ENCODE peak calls at places on chromosomes 16 and 17, in nine cellular contexts. X is prostate gland, R is GM23338, V is stomach, L is heart right ventricle, I is esophagus muscularis mucosa, Y is psoas muscle, T is OCI-LY7, K is PC-9. P is an unnamed sample.

GRCh38 chr17:376936-377863 is 24.6 kb upstream of the RPH3AL start:
- DNase-seq in X (no peak), R (peak; percentile 52), V (no peak), L (no peak), I (no peak), Y (peak; percentile 72), T (no peak), K (no peak), P (peak; percentile 73)

GRCh38 chr17:40179923-40180659 is 2.8 kb downstream of the RAPGEFL1 start:
- DNase-seq in X (no peak), R (no peak), V (no peak), L (no peak), I (no peak), Y (no peak), T (no peak), K (no peak), P (no peak)

GRCh38 chr17:78735832-78736525 is 46.1 kb downstream of the CYTH1 start:
- DNase-seq in X (peak; percentile 64), R (no peak), V (no peak), L (no peak), I (no peak), Y (no peak), T (peak; percentile 73), K (peak; percentile 39), P (no peak)

GRCh38 chr17:77147357-77147801 is 6.6 kb downstream of the SEC14L1 start:
- DNase-seq in X (no peak), R (no peak), V (no peak), L (no peak), I (no peak), Y (no peak), T (peak; percentile 71), K (no peak), P (no peak)

GRCh38 chr16:85462405-85463227 is 150.5 kb upstream of the GSE1 start:
- DNase-seq in X (no peak), R (peak; percentile 53), V (peak; percentile 51), L (peak; percentile 55), I (no peak), Y (no peak), T (peak; percentile 22), K (no peak), P (peak; percentile 87)

GRCh38 chr17:40433551-40434384 is 9.5 kb upstream of the IGFBP4 start:
- DNase-seq in X (no peak), R (peak; percentile 89), V (no peak), L (no peak), I (no peak), Y (no peak), T (peak; percentile 34), K (no peak), P (no peak)

GRCh38 chr17:4711671-4712111 is 1.3 kb downstream of the ARRB2 start:
- DNase-seq in X (no peak), R (no peak), V (no peak), L (peak; percentile 45), I (no peak), Y (peak; percentile 33), T (peak; percentile 35), K (no peak), P (no peak)

GRCh38 chr17:15171433-15172047 is 93.6 kb downstream of the PMP22 start:
- DNase-seq in X (peak; percentile 33), R (peak; percentile 88), V (peak; percentile 57), L (peak; percentile 59), I (peak; percentile 89), Y (peak; percentile 59), T (peak; percentile 56), K (peak; percentile 42), P (peak; percentile 52)

GRCh38 chr17:80990921-80991644 is 558 bp upstream of the CHMP6 start:
- DNase-seq in X (no peak), R (no peak), V (no peak), L (no peak), I (no peak), Y (no peak), T (no peak), K (no peak), P (no peak)

GRCh38 chr16:252366-253337 is 18.0 kb downstream of the FAM234A start:
- DNase-seq in X (no peak), R (no peak), V (no peak), L (no peak), I (no peak), Y (no peak), T (no peak), K (no peak), P (peak; percentile 55)

GRCh38 chr16:66275795-66276428 is 90.6 kb upstream of the CDH5 start:
- DNase-seq in X (no peak), R (peak; percentile 89), V (peak; percentile 45), L (no peak), I (no peak), Y (no peak), T (peak; percentile 23), K (peak; percentile 25), P (no peak)

GRCh38 chr16:17370233-17371013 is 100.3 kb downstream of the XYLT1 start:
- DNase-seq in X (no peak), R (no peak), V (no peak), L (no peak), I (no peak), Y (no peak), T (peak; percentile 19), K (no peak), P (peak; percentile 54)

GRCh38 chr17:13786000-13786598 is 184.4 kb upstream of the HS3ST3A1 start:
- DNase-seq in X (no peak), R (no peak), V (no peak), L (no peak), I (no peak), Y (no peak), T (no peak), K (no peak), P (no peak)

GRCh38 chr16:56985962-56986360 is 3.4 kb upstream of the NLRC5 start:
- DNase-seq in X (no peak), R (no peak), V (no peak), L (no peak), I (no peak), Y (no peak), T (no peak), K (no peak), P (no peak)

GRCh38 chr16:83932955-83933673 is 19.9 kb upstream of the OSGIN1 start:
- DNase-seq in X (no peak), R (no peak), V (no peak), L (no peak), I (no peak), Y (no peak), T (no peak), K (no peak), P (no peak)

GRCh38 chr17:43171761-43172487 is 910 bp downstream of the NBR1 start:
- DNase-seq in X (peak; percentile 48), R (peak; percentile 34), V (no peak), L (peak; percentile 67), I (no peak), Y (no peak), T (peak; percentile 33), K (peak; percentile 48), P (peak; percentile 33)

GRCh38 chr16:76577003-76577402 is 299.8 kb downstream of the CNTNAP4 start:
- DNase-seq in X (no peak), R (no peak), V (no peak), L (no peak), I (no peak), Y (no peak), T (no peak), K (no peak), P (no peak)

GRCh38 chr17:18277076-18277475 is 16.6 kb downstream of the MIEF2 start:
- DNase-seq in X (no peak), R (no peak), V (no peak), L (no peak), I (no peak), Y (no peak), T (no peak), K (no peak), P (no peak)

GRCh38 chr16:17345043-17345442 is 125.7 kb downstream of the XYLT1 start:
- DNase-seq in X (peak; percentile 78), R (no peak), V (no peak), L (peak; percentile 42), I (peak; percentile 96), Y (peak; percentile 66), T (no peak), K (no peak), P (peak; percentile 64)

GRCh38 chr17:81282876-81283275 is 12.2 kb downstream of the SLC38A10 start:
- DNase-seq in X (no peak), R (no peak), V (no peak), L (no peak), I (no peak), Y (no peak), T (no peak), K (no peak), P (no peak)

GRCh38 chr17:82396601-82397435 is 21.3 kb upstream of the HEXD start:
- DNase-seq in X (no peak), R (no peak), V (no peak), L (no peak), I (no peak), Y (peak; percentile 45), T (no peak), K (no peak), P (peak; percentile 58)

GRCh38 chr17:70906808-70907207 is 737.5 kb downstream of the KCNJ2 start:
- DNase-seq in X (no peak), R (peak; percentile 12), V (no peak), L (no peak), I (no peak), Y (no peak), T (no peak), K (no peak), P (no peak)

GRCh38 chr16:51573191-51573590 is 422.1 kb upstream of the SALL1 start:
- DNase-seq in X (no peak), R (no peak), V (no peak), L (no peak), I (no peak), Y (no peak), T (no peak), K (no peak), P (no peak)
- H3K4me1 ChIP-seq in X (no peaks in the 10 kb centered on the region), R (peaks cover 16% of the 10 kb centered on the region), V (no peaks in the 10 kb centered on the region), L (no peaks in the 10 kb centered on the region), I (no peaks in the 10 kb centered on the region), Y (no peaks in the 10 kb centered on the region), T (no peaks in the 10 kb centered on the region), K (no peaks in the 10 kb centered on the region), P (no peaks in the 10 kb centered on the region)

GRCh38 chr17:50918071-50918932 is 52.1 kb upstream of the TOB1 start:
- DNase-seq in X (no peak), R (no peak), V (peak; percentile 82), L (peak; percentile 44), I (no peak), Y (no peak), T (no peak), K (no peak), P (no peak)
- H3K27ac ChIP-seq in X (peak overlapping the region; percentile 86), R (no peak overlapping the region), V (peak overlapping the region; percentile 97), L (peak overlapping the region; percentile 87), I (peak overlapping the region; percentile 81), Y (peak overlapping the region; percentile 16), T (no peak overlapping the region), K (no peak overlapping the region), P (no peak overlapping the region)

GRCh38 chr16:72291531-72291981 is 119.6 kb upstream of the PMFBP1 start:
- DNase-seq in X (no peak), R (no peak), V (no peak), L (no peak), I (no peak), Y (no peak), T (no peak), K (peak; percentile 16), P (no peak)
- H3K4me3 ChIP-seq in X (no peak overlapping the region), R (no peak overlapping the region), V (no peak overlapping the region), L (no peak overlapping the region), I (no peak overlapping the region), Y (no peak overlapping the region), T (no peak overlapping the region), K (no peak overlapping the region), P (no peak overlapping the region)

DNA sequence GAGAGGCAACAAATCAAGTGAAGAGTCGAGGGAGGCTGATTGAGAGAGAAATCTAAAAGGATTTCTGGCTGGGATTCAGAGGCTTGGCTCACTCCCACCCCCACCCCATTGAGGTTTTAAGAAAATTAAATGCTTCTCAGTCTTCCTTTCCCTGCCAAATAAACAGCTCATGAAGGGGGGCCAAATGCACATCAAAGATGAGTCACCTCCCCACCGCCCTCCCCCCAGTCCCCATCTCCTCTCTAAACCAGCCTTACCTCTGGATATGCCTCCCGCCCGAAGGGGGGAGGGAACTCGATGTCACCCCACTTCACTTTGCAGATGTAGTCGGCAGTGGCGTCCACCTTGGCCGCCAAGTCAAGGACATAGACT is 11.6 kb downstream of the ACLY start:
- DNase-seq in X (no peak), R (no peak), V (no peak), L (no peak), I (no peak), Y (no peak), T (no peak), K (no peak), P (no peak)
- H3K4me1 ChIP-seq in X (no peaks in the 10 kb centered on the region), R (no peaks in the 10 kb centered on the region), V (peaks cover 15% of the 10 kb centered on the region), L (no peaks in the 10 kb centered on the region), I (no peaks in the 10 kb centered on the region), Y (no peaks in the 10 kb centered on the region), T (no peaks in the 10 kb centered on the region), K (no peaks in the 10 kb centered on the region), P (no peaks in the 10 kb centered on the region)